ENCODE peak calls at places on chromosomes 13 and 19, in nine cellular contexts. U, I, S, H, W, C, T, E and M are unnamed samples.

GRCh38 chr19:40174087-40174486 is 17.1 kb upstream of the MAP3K10 start:
- DNase-seq in U (no peak), I (no peak), S (no peak), H (no peak), W (no peak), C (no peak), T (no peak), E (no peak), M (no peak)

GRCh38 chr19:56252699-56253422 is 19.7 kb upstream of the EDDM13 start:
- DNase-seq in U (peak; percentile 98), I (peak; percentile 84), S (peak; percentile 70), H (peak; percentile 73), W (peak; percentile 73), C (peak; percentile 79), T (peak; percentile 82), E (peak; percentile 94), M (peak; percentile 81)

GRCh38 chr13:46386996-46387851 is at the start of gene RUBCNL:
- DNase-seq in U (no peak), I (peak; percentile 39), S (peak; percentile 26), H (peak; percentile 31), W (peak; percentile 63), C (peak; percentile 62), T (peak; percentile 1), E (peak; percentile 74), M (peak; percentile 81)

GRCh38 chr13:67880916-67881315 is 650.8 kb upstream of the PCDH9 start:
- DNase-seq in U (no peak), I (no peak), S (no peak), H (no peak), W (no peak), C (no peak), T (no peak), E (no peak), M (no peak)

GRCh38 chr19:33306853-33307792 is 4.8 kb upstream of the CEBPA start:
- DNase-seq in U (no peak), I (no peak), S (no peak), H (no peak), W (no peak), C (no peak), T (no peak), E (no peak), M (no peak)

GRCh38 chr19:46919324-46919723 is 58.5 kb downstream of the ARHGAP35 start:
- DNase-seq in U (no peak), I (no peak), S (no peak), H (no peak), W (peak; percentile 59), C (peak; percentile 81), T (no peak), E (no peak), M (no peak)

GRCh38 chr19:5686647-5687359 is 3.3 kb upstream of the RPL36 start:
- DNase-seq in U (peak; percentile 99), I (peak; percentile 97), S (peak; percentile 90), H (peak; percentile 98), W (peak; percentile 98), C (peak; percentile 95), T (peak; percentile 97), E (peak; percentile 98), M (peak; percentile 97)

GRCh38 chr13:102197193-102197592 is 204.7 kb downstream of the FGF14 start:
- DNase-seq in U (peak; percentile 56), I (no peak), S (no peak), H (no peak), W (peak; percentile 28), C (peak; percentile 14), T (no peak), E (peak; percentile 72), M (no peak)

GRCh38 chr13:99265823-99266426 is 7.7 kb upstream of the GPR18 start:
- DNase-seq in U (peak; percentile 86), I (peak; percentile 46), S (peak; percentile 40), H (peak; percentile 59), W (peak; percentile 61), C (peak; percentile 72), T (no peak), E (peak; percentile 70), M (peak; percentile 61)

GRCh38 chr13:68628994-68629393 is 1398.9 kb upstream of the PCDH9 start:
- DNase-seq in U (no peak), I (no peak), S (no peak), H (no peak), W (no peak), C (no peak), T (no peak), E (no peak), M (no peak)

GRCh38 chr19:2640563-2641331 is 61.7 kb downstream of the GNG7 start:
- DNase-seq in U (no peak), I (no peak), S (no peak), H (no peak), W (no peak), C (no peak), T (no peak), E (no peak), M (no peak)

GRCh38 chr13:28344163-28344562 is 150.8 kb downstream of the FLT1 start:
- DNase-seq in U (no peak), I (no peak), S (no peak), H (no peak), W (no peak), C (no peak), T (no peak), E (no peak), M (no peak)

GRCh38 chr13:111184685-111185401 is 69.7 kb downstream of the ARHGEF7 start:
- DNase-seq in U (peak; percentile 96), I (no peak), S (no peak), H (peak; percentile 69), W (no peak), C (no peak), T (no peak), E (no peak), M (peak; percentile 95)

GRCh38 chr19:47699360-47699917 is 13.8 kb upstream of the EHD2 start:
- DNase-seq in U (peak; percentile 85), I (peak; percentile 69), S (no peak), H (no peak), W (peak; percentile 43), C (peak; percentile 61), T (peak; percentile 53), E (peak; percentile 83), M (peak; percentile 60)

GRCh38 chr13:113941571-113942191 is 32.2 kb downstream of the C13orf46 start:
- DNase-seq in U (no peak), I (no peak), S (no peak), H (no peak), W (no peak), C (no peak), T (peak; percentile 75), E (no peak), M (no peak)

GRCh38 chr19:51136891-51137551 is 5.1 kb upstream of the SIGLEC7 start:
- DNase-seq in U (no peak), I (no peak), S (no peak), H (no peak), W (no peak), C (no peak), T (no peak), E (no peak), M (no peak)

DNA sequence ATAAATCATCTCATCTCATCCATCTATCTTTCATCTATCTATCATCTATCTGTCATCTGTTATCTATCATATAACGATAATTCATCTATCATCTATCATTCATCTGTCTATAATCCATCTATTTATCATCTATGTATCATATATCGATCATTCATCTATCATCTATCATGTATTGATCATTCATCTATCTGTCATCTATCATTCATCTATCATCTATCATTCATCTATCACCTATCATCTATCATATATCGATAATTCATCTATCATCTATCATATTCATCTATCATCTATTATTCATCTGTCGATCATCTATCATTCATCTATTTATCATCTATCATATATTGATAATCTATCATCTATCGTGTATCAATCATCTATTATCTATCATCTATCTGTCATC is 100.4 kb upstream of the ZNF492 start:
- DNase-seq in U (no peak), I (no peak), S (no peak), H (no peak), W (no peak), C (no peak), T (no peak), E (no peak), M (no peak)
- H3K9me2 ChIP-seq in U (no peaks in the 10 kb centered on the region), I (no peaks in the 10 kb centered on the region), S (no peaks in the 10 kb centered on the region), H (no peaks in the 10 kb centered on the region), W (no peaks in the 10 kb centered on the region), C (no peaks in the 10 kb centered on the region), T (no peaks in the 10 kb centered on the region), E (no peaks in the 10 kb centered on the region), M (no peaks in the 10 kb centered on the region)

GRCh38 chr19:38059897-38060296 is 152.9 kb downstream of the SIPA1L3 start:
- DNase-seq in U (peak; percentile 62), I (no peak), S (no peak), H (peak; percentile 60), W (no peak), C (no peak), T (no peak), E (no peak), M (peak; percentile 28)
- H3K4me3 ChIP-seq in U (no peak overlapping the region), I (no peak overlapping the region), S (no peak overlapping the region), H (no peak overlapping the region), W (no peak overlapping the region), C (no peak overlapping the region), T (no peak overlapping the region), E (no peak overlapping the region), M (no peak overlapping the region)

GRCh38 chr19:18502236-18502632 is 19.6 kb downstream of the ELL start:
- DNase-seq in U (no peak), I (no peak), S (no peak), H (no peak), W (no peak), C (no peak), T (no peak), E (no peak), M (no peak)

GRCh38 chr19:18500376-18500775 is 21.5 kb downstream of the ELL start:
- DNase-seq in U (no peak), I (no peak), S (no peak), H (no peak), W (no peak), C (no peak), T (no peak), E (no peak), M (no peak)

GRCh38 chr19:18501832-18502231 is 20.0 kb downstream of the ELL start:
- DNase-seq in U (no peak), I (no peak), S (no peak), H (no peak), W (no peak), C (no peak), T (no peak), E (no peak), M (no peak)

GRCh38 chr19:18501351-18501750 is 20.5 kb downstream of the ELL start:
- DNase-seq in U (no peak), I (no peak), S (no peak), H (no peak), W (no peak), C (no peak), T (no peak), E (no peak), M (no peak)

GRCh38 chr19:18500820-18501219 is 21.1 kb downstream of the ELL start:
- DNase-seq in U (no peak), I (no peak), S (no peak), H (no peak), W (no peak), C (no peak), T (no peak), E (no peak), M (no peak)
- H3K4me1 ChIP-seq in U (peaks cover 57% of the 10 kb centered on the region), I (peaks cover 27% of the 10 kb centered on the region), S (peaks cover 19% of the 10 kb centered on the region), H (peaks cover 34% of the 10 kb centered on the region), W (peaks cover 28% of the 10 kb centered on the region), C (peaks cover 29% of the 10 kb centered on the region), T (peaks cover 24% of the 10 kb centered on the region), E (no peaks in the 10 kb centered on the region), M (peaks cover 19% of the 10 kb centered on the region)

DNA sequence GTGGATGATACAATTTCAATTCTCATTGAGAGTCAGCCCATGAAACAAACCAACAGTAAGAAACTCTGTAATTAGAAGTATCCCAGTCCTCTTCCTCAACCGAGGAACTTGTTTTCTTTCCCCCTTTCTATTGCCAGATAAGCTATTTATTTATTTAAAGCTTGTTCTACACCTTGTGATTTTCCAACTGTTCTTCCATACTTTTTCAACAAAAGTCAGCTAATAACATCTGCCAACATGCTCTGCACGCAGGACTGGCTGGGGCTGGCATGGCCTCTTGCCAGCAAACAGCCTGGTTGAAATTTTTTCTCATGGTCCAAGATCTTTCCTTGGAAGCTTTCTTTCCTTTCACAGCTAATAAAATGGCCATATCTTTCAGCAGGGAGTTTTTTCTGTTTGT is 2.9 kb upstream of the IRS2 start:
- DNase-seq in U (no peak), I (no peak), S (no peak), H (no peak), W (no peak), C (no peak), T (no peak), E (no peak), M (no peak)
- H3K9me2 ChIP-seq in U (no peaks in the 10 kb centered on the region), I (no peaks in the 10 kb centered on the region), S (no peaks in the 10 kb centered on the region), H (no peaks in the 10 kb centered on the region), W (no peaks in the 10 kb centered on the region), C (no peaks in the 10 kb centered on the region), T (no peaks in the 10 kb centered on the region), E (no peaks in the 10 kb centered on the region), M (no peaks in the 10 kb centered on the region)